ENCODE peak calls at places on chromosomes 5 and 9, in seven cellular contexts. A is transverse colon, V is uterus, X is heart left ventricle, S is sigmoid colon, T is tibial nerve, M is upper lobe of left lung. G is an unnamed sample.

GRCh38 chr9:35470894-35471293 is 19.0 kb upstream of the RUSC2 start:
- DNase-seq in A (no peak), V (peak), X (no peak), S (no peak), T (no peak), M (no peak), G (no peak)

GRCh38 chr9:88951143-88951542 is 40.1 kb upstream of the S1PR3 start:
- DNase-seq in A (no peak), V (no peak), X (no peak), S (no peak), T (no peak), M (no peak), G (peak)

GRCh38 chr5:172123269-172123692 is 64.7 kb downstream of the STK10 start:
- DNase-seq in A (peak), V (no peak), X (peak), S (no peak), T (peak), M (peak), G (peak)

GRCh38 chr5:91875133-91875779 is 492.1 kb upstream of the ARRDC3 start:
- DNase-seq in A (no peak), V (no peak), X (no peak), S (no peak), T (no peak), M (no peak), G (no peak)

GRCh38 chr5:58497956-58498942 is 7.0 kb downstream of the GAPT start:
- DNase-seq in A (peak), V (no peak), X (no peak), S (no peak), T (no peak), M (no peak), G (peak)

GRCh38 chr9:134644715-134645606 is 3.4 kb downstream of the COL5A1 start:
- DNase-seq in A (peak), V (peak), X (peak), S (peak), T (peak), M (no peak), G (peak)

GRCh38 chr9:132409828-132410528 is at the start of gene CFAP77:
- DNase-seq in A (peak), V (no peak), X (peak), S (peak), T (no peak), M (peak), G (peak)

GRCh38 chr5:139294372-139295165 is 1.0 kb downstream of the MATR3 start:
- DNase-seq in A (peak), V (peak), X (peak), S (peak), T (peak), M (peak), G (peak)

GRCh38 chr5:128237504-128237903 is 153.9 kb downstream of the SLC12A2 start:
- DNase-seq in A (no peak), V (peak), X (no peak), S (no peak), T (no peak), M (no peak), G (no peak)

GRCh38 chr5:144598451-144599068 is 427.9 kb downstream of the KCTD16 start:
- DNase-seq in A (peak), V (no peak), X (peak), S (no peak), T (no peak), M (no peak), G (no peak)

GRCh38 chr5:139391570-139392323 is 2.0 kb upstream of the MZB1 start:
- DNase-seq in A (peak), V (no peak), X (peak), S (no peak), T (no peak), M (no peak), G (no peak)

GRCh38 chr9:37342895-37343294 is 79.6 kb upstream of the GRHPR start:
- DNase-seq in A (no peak), V (no peak), X (no peak), S (no peak), T (no peak), M (no peak), G (no peak)

GRCh38 chr9:91443321-91443993 is 19.8 kb upstream of the NFIL3 start:
- DNase-seq in A (no peak), V (no peak), X (no peak), S (no peak), T (no peak), M (no peak), G (no peak)

GRCh38 chr9:77293949-77294348 is 116.6 kb downstream of the VPS13A start:
- DNase-seq in A (no peak), V (no peak), X (no peak), S (no peak), T (no peak), M (no peak), G (no peak)

GRCh38 chr5:33641722-33642505 is 201.1 kb downstream of the TARS1 start:
- DNase-seq in A (no peak), V (no peak), X (no peak), S (no peak), T (no peak), M (no peak), G (no peak)

GRCh38 chr5:137488516-137488915 is 10.6 kb downstream of the SPOCK1 start:
- DNase-seq in A (no peak), V (no peak), X (no peak), S (no peak), T (no peak), M (no peak), G (no peak)

GRCh38 chr9:131997779-131998178 is 81.9 kb downstream of the MED27 start:
- DNase-seq in A (no peak), V (no peak), X (peak), S (no peak), T (no peak), M (no peak), G (no peak)

GRCh38 chr5:122885038-122885517 is 39.7 kb downstream of the SNX24 start:
- DNase-seq in A (no peak), V (no peak), X (no peak), S (no peak), T (no peak), M (no peak), G (no peak)

DNA sequence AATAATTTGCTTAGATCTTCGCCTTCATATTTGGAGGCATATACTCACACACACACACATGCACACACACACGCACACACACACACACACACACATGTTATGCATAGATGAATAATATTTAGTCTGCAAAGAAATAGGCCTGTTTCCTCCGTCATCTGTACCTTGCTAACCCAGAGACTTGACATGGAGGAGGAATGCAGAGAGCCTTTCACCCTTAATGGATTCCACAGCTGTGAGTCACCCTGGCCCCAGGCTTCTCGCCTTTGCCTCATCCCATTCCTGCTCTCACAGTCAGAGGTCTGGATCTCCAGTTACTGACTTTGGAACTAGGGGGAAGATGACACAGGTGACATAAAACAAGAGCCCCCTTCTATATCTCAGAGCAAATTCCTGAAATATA is 29.7 kb downstream of the ZNF462 start:
- DNase-seq in A (peak), V (peak), X (peak), S (peak), T (no peak), M (peak), G (no peak)
- H3K4me3 ChIP-seq in A (no peak), V (no peak), X (no peak), S (no peak), T (no peak), M (no peak), G (no peak)

GRCh38 chr9:95165004-95165403 is 152.5 kb downstream of the FANCC start:
- DNase-seq in A (no peak), V (no peak), X (no peak), S (no peak), T (no peak), M (no peak), G (no peak)
- TF ChIP-seq POLR2A in A (no peak), V (no peak), X (no peak), S (no peak), T (no peak), M (no peak), G (no peak)

GRCh38 chr9:130328349-130328801 is 62.8 kb downstream of the HMCN2 start:
- DNase-seq in A (peak), V (peak), X (peak), S (peak), T (peak), M (no peak), G (peak)

GRCh38 chr9:130329061-130329460 is 63.5 kb downstream of the HMCN2 start:
- DNase-seq in A (no peak), V (no peak), X (no peak), S (no peak), T (no peak), M (no peak), G (no peak)

GRCh38 chr9:130331573-130331972 is 66.0 kb downstream of the HMCN2 start:
- DNase-seq in A (peak), V (peak), X (peak), S (peak), T (peak), M (no peak), G (peak)

GRCh38 chr9:130331061-130331460 is 65.5 kb downstream of the HMCN2 start:
- DNase-seq in A (no peak), V (no peak), X (no peak), S (no peak), T (no peak), M (no peak), G (no peak)

DNA sequence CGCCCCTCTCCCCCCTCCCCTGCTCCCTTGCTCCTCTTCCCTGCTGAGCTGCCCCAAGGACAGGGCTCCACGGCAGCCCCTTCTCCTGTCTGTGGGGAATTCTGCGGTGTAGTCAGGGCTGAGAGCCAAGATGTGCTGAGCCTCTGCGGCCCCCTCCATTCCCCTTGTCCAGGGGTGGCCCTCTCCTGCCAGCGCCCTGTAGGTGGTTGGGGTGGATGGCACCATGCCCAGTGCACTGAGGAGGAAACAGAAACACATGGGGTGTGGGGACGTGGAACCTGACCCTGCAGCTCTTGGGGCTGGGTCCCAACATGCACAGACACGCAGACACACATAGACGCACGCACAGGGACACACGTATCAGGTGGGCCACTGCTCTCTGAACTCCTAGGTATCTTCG is 64.6 kb downstream of the HMCN2 start:
- DNase-seq in A (no peak), V (no peak), X (no peak), S (no peak), T (no peak), M (no peak), G (no peak)
- TF ChIP-seq CTCF in A (no peak), V (no peak), X (no peak), S (no peak), T (no peak), M (no peak), G (no peak)

GRCh38 chr9:136901516-136902258 is 15.4 kb downstream of the TRAF2 start:
- DNase-seq in A (peak), V (no peak), X (peak), S (no peak), T (no peak), M (peak), G (peak)
- H3K4me3 ChIP-seq in A (peak), V (no peak), X (peak), S (no peak), T (peak), M (peak), G (no peak)

DNA sequence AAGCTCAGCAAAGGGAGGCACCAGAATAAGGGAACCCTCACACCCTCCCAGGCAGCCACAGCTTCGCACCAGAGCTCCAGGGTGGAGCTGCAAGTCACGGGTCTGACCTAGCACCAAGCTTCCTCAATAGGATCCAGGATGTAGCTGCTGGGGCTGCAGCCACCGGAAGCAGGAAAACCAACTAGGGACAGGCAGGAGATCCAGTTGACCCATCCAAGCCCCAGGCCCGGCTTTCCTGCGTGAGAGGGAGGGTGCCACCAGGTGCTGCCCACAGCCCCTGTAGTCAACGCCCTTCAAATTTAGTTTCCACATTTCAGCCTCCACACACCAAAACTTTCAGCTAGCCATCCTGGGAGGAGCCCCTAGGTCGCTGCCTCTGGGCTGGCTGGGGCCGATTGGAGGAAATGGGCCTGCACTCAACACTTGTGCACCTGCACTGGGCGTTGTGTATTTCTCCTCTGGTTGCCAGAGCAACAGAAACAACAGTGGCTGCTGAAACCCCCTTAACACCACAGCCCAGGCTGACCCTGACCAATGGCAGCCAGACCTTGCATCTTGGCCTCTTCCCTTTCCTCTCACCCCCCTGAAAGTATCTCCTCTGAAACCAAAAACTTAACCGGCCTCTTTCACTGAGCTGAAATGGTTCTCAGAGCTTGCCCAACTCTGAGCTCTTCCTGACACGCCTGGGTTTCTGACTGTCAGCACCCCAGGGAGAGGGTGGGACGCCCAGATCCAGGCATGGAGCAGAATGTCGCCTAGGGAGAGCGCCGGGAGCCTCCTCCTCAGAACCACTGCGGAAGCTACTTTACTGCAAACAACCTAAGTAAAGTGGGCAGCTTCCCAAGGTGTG is 226.5 kb upstream of the MAP3K1 start:
- DNase-seq in A (peak), V (peak), X (peak), S (peak), T (peak), M (peak), G (peak)
- TF ChIP-seq POLR2A in A (no peak), V (no peak), X (no peak), S (no peak), T (no peak), M (no peak), G (no peak)

G was measured in lower leg skin.